ENCODE peak calls at places on chromosome 7, in seven cellular contexts. O, N, A, Y, P, Q and L are unnamed samples.

GRCh38 chr7:70414368-70414767 is 717.6 kb upstream of the GALNT17 start:
- DNase-seq in O (no peak), N (no peak), A (no peak), Y (no peak), P (no peak), Q (no peak), L (no peak)

GRCh38 chr7:26036092-26036491 is 115.9 kb upstream of the NFE2L3 start:
- DNase-seq in O (no peak), N (no peak), A (no peak), Y (no peak), P (no peak), Q (no peak), L (no peak)

GRCh38 chr7:148722340-148723165 is 23.9 kb downstream of the CUL1 start:
- DNase-seq in O (no peak), N (no peak), A (no peak), Y (no peak), P (peak), Q (no peak), L (no peak)

GRCh38 chr7:149859881-149860280 is 13.9 kb upstream of the ATP6V0E2 start:
- DNase-seq in O (no peak), N (no peak), A (no peak), Y (no peak), P (no peak), Q (no peak), L (no peak)

GRCh38 chr7:150376560-150376959 is 2.6 kb upstream of the ZNF775 start:
- DNase-seq in O (no peak), N (no peak), A (no peak), Y (no peak), P (no peak), Q (no peak), L (no peak)

GRCh38 chr7:41870505-41871138 is 167.7 kb upstream of the INHBA start:
- DNase-seq in O (no peak), N (no peak), A (no peak), Y (no peak), P (no peak), Q (no peak), L (no peak)

GRCh38 chr7:152076324-152076821 is 50.9 kb downstream of the GALNT11 start:
- DNase-seq in O (no peak), N (no peak), A (no peak), Y (peak), P (no peak), Q (no peak), L (no peak)

GRCh38 chr7:156220701-156221100 is 408.4 kb upstream of the SHH start:
- DNase-seq in O (no peak), N (no peak), A (no peak), Y (no peak), P (no peak), Q (no peak), L (no peak)

DNA sequence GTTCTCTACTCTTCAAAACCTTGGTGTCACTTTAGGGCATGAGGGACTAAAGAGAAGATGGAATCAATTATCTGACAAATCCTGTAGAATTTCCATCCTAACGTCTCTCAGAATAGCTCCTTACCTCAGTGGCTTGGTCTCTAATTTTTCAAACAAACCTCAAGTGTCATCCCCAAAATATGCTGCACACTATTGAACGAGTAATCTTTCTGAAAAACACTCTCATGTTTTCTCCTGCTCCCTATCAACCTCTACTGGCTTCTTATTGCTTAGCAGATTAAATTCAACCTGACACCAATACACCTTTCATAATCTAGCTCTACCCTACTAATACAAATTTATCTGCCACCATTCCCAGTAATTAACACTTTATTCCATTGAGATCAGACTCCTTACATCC is 8.5 kb downstream of the CNOT4 start:
- DNase-seq in O (no peak), N (no peak), A (no peak), Y (no peak), P (peak), Q (no peak), L (no peak)
- TF ChIP-seq CTCF in O (no peak), N (no peak), A (no peak), Y (no peak), P (no peak), Q (no peak), L (no peak)

GRCh38 chr7:68063171-68063570 is 1066.5 kb downstream of the TYW1 start:
- DNase-seq in O (no peak), N (no peak), A (no peak), Y (peak), P (no peak), Q (no peak), L (no peak)
- TF ChIP-seq CTCF in O (peak), N (no peak), A (peak), Y (peak), P (peak), Q (no peak), L (no peak)

DNA sequence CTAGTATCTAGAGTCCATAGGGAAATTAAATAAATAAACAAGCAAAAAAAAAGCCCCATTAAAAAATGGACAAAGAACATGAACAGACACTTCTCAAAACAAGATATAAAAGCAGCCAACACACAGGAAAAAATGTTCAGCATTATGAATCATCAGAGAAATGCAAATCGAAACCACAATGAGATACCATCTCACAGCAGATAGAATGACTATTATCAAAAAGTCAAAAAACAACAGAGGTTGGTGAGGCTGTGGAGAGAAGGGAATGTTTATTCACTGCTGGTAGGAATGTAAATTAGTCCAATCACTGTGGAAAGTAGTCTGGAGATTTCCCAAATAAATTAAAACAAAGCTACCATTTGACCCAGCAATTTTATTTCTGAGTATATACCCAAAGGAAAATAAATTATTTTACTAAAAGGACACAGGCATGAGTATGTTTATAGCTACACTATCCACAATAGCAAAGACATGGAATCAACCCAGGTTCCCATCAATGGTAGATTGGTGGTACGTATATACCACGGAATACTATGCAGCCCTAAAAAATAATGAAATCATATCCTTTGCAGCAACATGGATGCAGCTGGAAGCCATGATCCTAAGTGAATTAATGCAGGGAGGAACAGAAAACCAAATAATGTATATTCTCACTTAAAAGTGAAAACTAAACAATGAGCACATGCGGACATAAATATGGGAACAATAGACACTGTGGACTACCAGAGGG is 366.5 kb upstream of the SEMA3C start:
- DNase-seq in O (no peak), N (no peak), A (no peak), Y (no peak), P (peak), Q (no peak), L (no peak)
- TF ChIP-seq CTCF in O (no peak), N (no peak), A (no peak), Y (no peak), P (peak), Q (no peak), L (no peak)

DNA sequence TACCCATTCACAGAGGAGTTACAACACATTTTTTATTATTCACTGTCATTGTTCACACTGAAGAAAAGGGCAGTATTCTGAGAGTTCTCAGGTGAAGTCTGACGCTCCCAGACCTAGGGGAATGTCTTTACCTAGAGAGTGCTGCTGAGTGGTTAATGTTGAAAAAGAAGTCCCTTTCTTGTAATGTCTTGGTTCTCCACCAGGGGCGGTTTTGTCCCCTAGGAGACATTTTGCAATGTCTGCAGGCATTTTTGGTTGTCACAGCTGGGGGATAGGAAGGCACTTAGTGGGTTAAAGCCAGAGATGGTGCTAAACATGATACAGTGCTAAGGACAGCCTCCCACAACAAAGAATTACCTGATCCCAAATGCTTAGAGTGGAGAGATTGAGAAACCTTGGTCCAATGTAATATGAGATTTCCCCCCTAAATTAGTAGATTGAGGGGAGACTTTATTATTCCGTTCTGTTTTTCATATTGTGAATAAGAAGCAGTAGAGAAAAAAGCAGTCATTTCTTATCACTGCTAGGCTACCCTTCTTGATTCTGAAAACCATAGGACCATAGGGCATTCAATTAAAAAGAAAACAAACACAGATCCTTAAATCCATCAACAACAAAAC is 13.1 kb downstream of the UMAD1 start:
- DNase-seq in O (no peak), N (no peak), A (no peak), Y (peak), P (no peak), Q (no peak), L (no peak)
- TF ChIP-seq CTCF in O (peak), N (peak), A (peak), Y (peak), P (peak), Q (peak), L (no peak)

GRCh38 chr7:130865408-130866236 is 131.6 kb upstream of the KLF14 start:
- DNase-seq in O (no peak), N (no peak), A (no peak), Y (no peak), P (no peak), Q (no peak), L (no peak)
- TF ChIP-seq CTCF in O (no peak), N (no peak), A (no peak), Y (no peak), P (peak), Q (no peak), L (no peak)